ENCODE peak calls at places on chromosomes 6 and 20, in seven cellular contexts. D is mesendoderm, R is IMR-90, Q is H1, V is neuronal stem cell, U is H9, M is trophoblast cell. N is an unnamed sample.

GRCh38 chr6:77424761-77425160 is 38.5 kb downstream of the HTR1B start:
- DNase-seq in R (no peak), V (no peak), U (no peak), D (no peak), Q (no peak), M (no peak), N (no peak)

GRCh38 chr6:42335896-42336295 is 115.8 kb downstream of the TRERF1 start:
- DNase-seq in U (no peak), D (no peak), M (no peak), R (peak; percentile 20), Q (no peak), V (no peak), N (no peak)

GRCh38 chr6:22322103-22322882 is 25.5 kb upstream of the PRL start:
- DNase-seq in D (no peak), V (no peak), Q (no peak), U (no peak), M (no peak), R (peak; percentile 65), N (peak; percentile 75)

GRCh38 chr6:157280153-157280552 is 43.2 kb downstream of the TMEM242 start:
- DNase-seq in Q (no peak), D (no peak), M (no peak), U (no peak), V (no peak), R (no peak), N (no peak)

GRCh38 chr6:11672261-11672660 is 106.3 kb downstream of the ADTRP start:
- DNase-seq in V (no peak), M (peak; percentile 62), U (no peak), D (no peak), R (peak; percentile 52), Q (no peak), N (no peak)

GRCh38 chr20:46264391-46265266 is 43.7 kb downstream of the CDH22 start:
- DNase-seq in U (no peak), R (no peak), D (no peak), V (no peak), Q (no peak), M (no peak), N (no peak)

GRCh38 chr6:144990768-144991167 is 705.6 kb downstream of the UTRN start:
- DNase-seq in D (no peak), Q (no peak), M (no peak), R (no peak), V (no peak), U (no peak), N (no peak)

GRCh38 chr6:74626288-74626687 is 579.6 kb downstream of the COL12A1 start:
- DNase-seq in U (no peak), R (no peak), Q (no peak), V (no peak), M (no peak), D (no peak), N (no peak)

GRCh38 chr20:17733781-17734304 is 34.1 kb downstream of the BANF2 start:
- DNase-seq in U (no peak), D (no peak), R (no peak), V (no peak), M (no peak), Q (no peak), N (no peak)

GRCh38 chr6:52955871-52956270 is 39.2 kb downstream of the GSTA4 start:
- DNase-seq in U (no peak), Q (no peak), R (no peak), D (no peak), V (no peak), M (no peak), N (no peak)

GRCh38 chr6:20717743-20718142 is 183.5 kb downstream of the CDKAL1 start:
- DNase-seq in R (no peak), Q (no peak), D (no peak), V (no peak), M (no peak), U (no peak), N (no peak)

GRCh38 chr20:58702859-58703648 is 10.5 kb downstream of the NPEPL1 start:
- DNase-seq in M (no peak), V (no peak), U (no peak), D (no peak), Q (no peak), R (no peak), N (no peak)

GRCh38 chr6:157632821-157633220 is 190.2 kb upstream of the SNX9 start:
- DNase-seq in U (no peak), M (no peak), D (no peak), V (no peak), R (peak; percentile 89), Q (no peak), N (no peak)

GRCh38 chr6:42276008-42276890 is 58.6 kb upstream of the MRPS10 start:
- DNase-seq in M (no peak), R (no peak), D (no peak), Q (no peak), U (no peak), V (no peak), N (peak; percentile 36)

GRCh38 chr20:64090165-64090564 is 6.0 kb upstream of the LKAAEAR1 start:
- DNase-seq in U (no peak), Q (no peak), M (no peak), V (no peak), D (peak; percentile 54), R (no peak), N (no peak)

GRCh38 chr20:24672886-24673677 is 203.7 kb downstream of the SYNDIG1 start:
- DNase-seq in V (no peak), M (peak; percentile 86), D (peak; percentile 77), R (peak; percentile 97), Q (no peak), U (no peak), N (peak; percentile 91)

DNA sequence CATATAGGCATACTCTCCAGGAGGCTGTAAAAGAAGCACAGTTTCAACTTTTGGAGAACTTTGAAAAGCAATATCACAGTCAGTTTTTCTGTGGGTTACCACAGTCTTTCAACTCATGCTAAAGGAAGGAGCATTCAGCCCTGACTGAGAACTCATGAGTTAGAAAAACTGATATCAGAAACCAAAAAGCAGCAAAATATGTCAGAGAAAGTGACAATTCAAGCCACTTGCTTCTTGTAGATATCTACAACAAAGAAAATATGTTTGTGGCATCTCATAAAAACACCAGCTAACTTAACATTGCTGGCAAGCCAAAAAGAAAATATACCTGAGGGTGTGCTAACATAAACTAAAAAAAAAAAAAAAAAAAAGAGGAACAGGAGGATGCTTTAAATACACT is 36.1 kb upstream of the PTCHD4 start:
- DNase-seq in M (no peak), U (no peak), R (no peak), Q (no peak), V (no peak), D (no peak), N (no peak)
- H3K23ac ChIP-seq in M (no peak overlapping the region), U (no peak overlapping the region), R (no peak overlapping the region), Q (no peak overlapping the region), V (no peak overlapping the region), D (no peak overlapping the region), N (no peak overlapping the region)

GRCh38 chr20:51345601-51346101 is 196.9 kb downstream of the NFATC2 start:
- DNase-seq in R (peak; percentile 65), Q (no peak), M (peak; percentile 92), D (no peak), U (no peak), V (no peak), N (peak; percentile 70)

GRCh38 chr20:51340451-51340840 is 202.1 kb downstream of the NFATC2 start:
- DNase-seq in U (no peak), R (no peak), M (no peak), V (no peak), Q (no peak), D (peak; percentile 57), N (no peak)

GRCh38 chr20:51341581-51341980 is 200.9 kb downstream of the NFATC2 start:
- DNase-seq in D (no peak), V (no peak), M (no peak), Q (no peak), U (no peak), R (peak; percentile 72), N (peak; percentile 36)

GRCh38 chr20:51339721-51340450 is 202.6 kb downstream of the NFATC2 start:
- DNase-seq in Q (no peak), M (no peak), R (no peak), V (no peak), D (no peak), U (no peak), N (peak; percentile 41)

DNA sequence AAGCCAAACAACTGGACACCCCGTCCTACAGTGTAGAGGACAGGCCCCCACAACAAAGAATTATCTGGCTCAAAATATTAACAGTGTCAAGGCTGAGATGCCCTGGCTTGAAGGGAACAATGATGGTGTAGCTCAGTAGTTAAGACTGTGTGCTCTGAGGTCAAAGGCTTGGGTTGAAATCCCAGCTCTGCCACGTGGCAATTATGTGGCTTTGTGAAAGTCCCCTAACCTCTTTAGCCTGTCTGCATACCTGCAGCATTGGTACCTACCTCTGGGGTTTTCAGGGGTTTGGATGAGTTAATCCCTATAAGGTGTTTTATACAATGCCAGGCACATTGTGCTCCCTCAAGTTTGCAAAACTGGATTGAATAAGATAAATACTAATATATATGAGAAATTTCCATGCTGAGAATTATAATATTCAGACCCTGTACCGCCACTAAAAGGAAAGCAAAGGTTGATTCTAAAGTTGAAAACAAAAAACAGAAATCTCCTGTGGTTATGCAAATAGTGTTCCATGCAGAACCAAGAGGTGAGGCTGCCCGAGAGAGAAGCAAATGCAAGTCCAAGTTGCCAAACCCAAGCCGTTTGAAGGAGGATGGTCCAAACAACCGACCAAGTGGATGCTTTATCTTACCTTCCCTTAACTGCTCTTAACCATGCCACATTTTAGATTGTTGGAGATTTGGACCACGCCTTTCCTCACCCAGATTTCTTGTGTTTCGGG is 199.8 kb downstream of the NFATC2 start:
- DNase-seq in Q (no peak), V (no peak), D (no peak), M (no peak), R (no peak), U (no peak), N (no peak)
- H4K8ac ChIP-seq in Q (no peak overlapping the region), V (no peak overlapping the region), D (no peak overlapping the region), M (no peak overlapping the region), R (no peak overlapping the region), U (no peak overlapping the region), N (no peak overlapping the region)

DNA sequence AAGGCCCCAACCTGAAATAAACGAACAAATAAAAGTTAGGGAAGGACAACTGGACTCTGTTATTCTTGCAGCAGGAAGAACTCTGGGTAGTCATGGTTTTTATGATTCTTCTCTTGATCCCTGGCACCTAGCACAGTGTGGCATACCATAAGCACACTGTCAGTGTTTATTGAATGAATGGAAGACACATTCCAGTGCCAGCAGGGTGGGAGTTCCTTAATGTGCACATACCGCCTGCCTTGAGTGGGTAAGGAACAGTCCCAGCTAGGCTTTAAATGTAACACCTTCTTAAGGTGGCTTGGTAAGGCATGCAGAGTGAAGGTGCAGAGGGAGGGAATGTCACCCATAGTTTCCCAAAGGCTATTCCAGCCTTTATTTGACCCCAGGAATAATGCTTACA is 162.9 kb upstream of the CEP162 start:
- DNase-seq in M (no peak), D (peak; percentile 15), Q (no peak), U (no peak), R (no peak), V (no peak), N (no peak)
- H3K4ac ChIP-seq in M (no peak overlapping the region), D (no peak overlapping the region), Q (no peak overlapping the region), U (no peak overlapping the region), R (no peak overlapping the region), V (no peak overlapping the region), N (no peak overlapping the region)

DNA sequence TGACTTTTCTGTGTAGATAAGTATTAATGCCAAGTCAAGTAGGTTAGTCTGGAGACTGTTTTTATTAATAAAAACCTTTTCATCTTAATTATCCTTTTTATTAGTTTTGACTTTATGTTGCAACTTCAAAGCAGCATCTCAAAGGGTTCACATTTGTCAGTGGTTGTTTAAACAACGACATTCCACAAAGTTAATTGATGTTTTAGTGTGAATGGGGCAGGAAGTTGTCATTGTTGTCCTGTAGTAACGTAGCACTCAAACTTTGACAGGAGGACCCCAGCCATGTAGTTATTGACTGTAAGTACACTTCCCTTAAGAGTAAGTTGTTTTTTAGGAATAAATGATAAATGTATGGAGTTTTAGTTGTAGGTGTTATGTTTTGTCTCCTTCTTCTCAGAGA is 11.3 kb downstream of the SLC16A10 start:
- DNase-seq in R (no peak), M (no peak), U (no peak), V (no peak), D (no peak), Q (no peak), N (no peak)
- H3K23ac ChIP-seq in R (no peak overlapping the region), M (no peak overlapping the region), U (no peak overlapping the region), V (no peak overlapping the region), D (no peak overlapping the region), Q (no peak overlapping the region), N (no peak overlapping the region)